ENCODE peak calls at places on chromosomes 13 and 19, in nine cellular contexts. T is heart left ventricle, K is fibroblast of pulmonary artery, D is fibroblast of mammary gland, Z is left ventricle myocardium inferior, C is neural progenitor cell, H is uterus, O is progenitor cell of endocrine pancreas, U is IMR-90. I is an unnamed sample.

GRCh38 chr13:74795526-74795925 is 661.3 kb upstream of the KLF12 start:
- DNase-seq in T (no peak), K (no peak), D (no peak), Z (no peak), C (no peak), H (no peak), O (no peak), U (no peak), I (no peak)

GRCh38 chr19:42122691-42123607 is 9.3 kb downstream of the POU2F2 start:
- DNase-seq in T (no peak), K (no peak), D (no peak), Z (no peak), C (no peak), H (no peak), O (no peak), U (no peak), I (no peak)

GRCh38 chr19:55563261-55563690 is 17.4 kb downstream of the ZNF579 start:
- DNase-seq in T (peak; percentile 70), K (peak; percentile 33), D (no peak), Z (peak; percentile 79), C (no peak), H (peak; percentile 69), O (no peak), U (no peak), I (peak; percentile 28)

GRCh38 chr19:46131485-46132143 is 7.1 kb upstream of the IGFL3 start:
- DNase-seq in T (no peak), K (peak; percentile 16), D (no peak), Z (no peak), C (no peak), H (no peak), O (no peak), U (no peak), I (no peak)

GRCh38 chr19:48145596-48146254 is 24.4 kb downstream of the LIG1 start:
- DNase-seq in T (no peak), K (peak; percentile 14), D (no peak), Z (no peak), C (no peak), H (no peak), O (no peak), U (no peak), I (no peak)

GRCh38 chr13:113399755-113400149 is 35.8 kb upstream of the GRTP1 start:
- DNase-seq in T (peak; percentile 52), K (no peak), D (no peak), Z (no peak), C (no peak), H (no peak), O (no peak), U (no peak), I (no peak)

GRCh38 chr13:100513987-100514670 is 74.5 kb downstream of the GGACT start:
- DNase-seq in T (no peak), K (no peak), D (peak; percentile 42), Z (no peak), C (no peak), H (no peak), O (no peak), U (no peak), I (no peak)

GRCh38 chr13:26324867-26325266 is 70.9 kb downstream of the CDK8 start:
- DNase-seq in T (no peak), K (no peak), D (no peak), Z (no peak), C (no peak), H (no peak), O (no peak), U (peak; percentile 13), I (no peak)

GRCh38 chr13:99199541-99200432 is 867 bp upstream of the UBAC2 start:
- DNase-seq in T (no peak), K (peak; percentile 13), D (peak; percentile 16), Z (no peak), C (no peak), H (no peak), O (no peak), U (no peak), I (no peak)

GRCh38 chr19:14182481-14182880 is 23.5 kb downstream of the ADGRL1 start:
- DNase-seq in T (no peak), K (no peak), D (no peak), Z (no peak), C (no peak), H (no peak), O (no peak), U (no peak), I (no peak)

GRCh38 chr19:7772752-7773291 is 9.8 kb downstream of the CLEC4M start:
- DNase-seq in T (no peak), K (peak; percentile 25), D (peak; percentile 10), Z (no peak), C (no peak), H (no peak), O (no peak), U (no peak), I (no peak)

GRCh38 chr13:44211753-44212152 is 161.9 kb upstream of the SERP2 start:
- DNase-seq in T (no peak), K (no peak), D (no peak), Z (no peak), C (no peak), H (no peak), O (no peak), U (no peak), I (no peak)

GRCh38 chr13:46289260-46289955 is 77.7 kb downstream of the LRRC63 start:
- DNase-seq in T (no peak), K (no peak), D (no peak), Z (no peak), C (no peak), H (no peak), O (no peak), U (no peak), I (no peak)

GRCh38 chr19:5478925-5479588 is 23.8 kb downstream of the ZNRF4 start:
- DNase-seq in T (no peak), K (no peak), D (no peak), Z (no peak), C (no peak), H (no peak), O (no peak), U (no peak), I (no peak)

GRCh38 chr13:26965976-26966375 is 205.4 kb upstream of the GPR12 start:
- DNase-seq in T (peak; percentile 82), K (peak; percentile 89), D (peak; percentile 68), Z (peak; percentile 81), C (no peak), H (peak; percentile 66), O (no peak), U (peak; percentile 93), I (peak; percentile 62)

GRCh38 chr19:15378529-15379082 is 981 bp downstream of the AKAP8 start:
- DNase-seq in T (peak; percentile 63), K (peak; percentile 56), D (peak; percentile 44), Z (peak; percentile 45), C (peak; percentile 65), H (no peak), O (no peak), U (peak; percentile 41), I (peak; percentile 77)

GRCh38 chr19:34319785-34320184 is 45.2 kb upstream of the GPI start:
- DNase-seq in T (no peak), K (no peak), D (peak; percentile 36), Z (no peak), C (no peak), H (no peak), O (no peak), U (peak; percentile 80), I (no peak)

GRCh38 chr13:26562538-26562890 is 5.0 kb downstream of the WASF3 start:
- DNase-seq in T (no peak), K (no peak), D (peak; percentile 36), Z (no peak), C (no peak), H (no peak), O (no peak), U (peak; percentile 28), I (no peak)

GRCh38 chr13:51844862-51845573 is at the start of gene TMEM272:
- DNase-seq in T (peak; percentile 75), K (peak; percentile 45), D (peak; percentile 34), Z (peak; percentile 42), C (peak; percentile 70), H (peak; percentile 71), O (peak; percentile 73), U (peak; percentile 11), I (peak; percentile 50)
- TF ChIP-seq CTCF in T (peak; percentile 94), K (peak; percentile 85), D (peak; percentile 80), Z (peak; percentile 90), C (peak; percentile 92), H (peak; percentile 71), O (peak; percentile 86), U (peak; percentile 65), I (peak; percentile 84)

DNA sequence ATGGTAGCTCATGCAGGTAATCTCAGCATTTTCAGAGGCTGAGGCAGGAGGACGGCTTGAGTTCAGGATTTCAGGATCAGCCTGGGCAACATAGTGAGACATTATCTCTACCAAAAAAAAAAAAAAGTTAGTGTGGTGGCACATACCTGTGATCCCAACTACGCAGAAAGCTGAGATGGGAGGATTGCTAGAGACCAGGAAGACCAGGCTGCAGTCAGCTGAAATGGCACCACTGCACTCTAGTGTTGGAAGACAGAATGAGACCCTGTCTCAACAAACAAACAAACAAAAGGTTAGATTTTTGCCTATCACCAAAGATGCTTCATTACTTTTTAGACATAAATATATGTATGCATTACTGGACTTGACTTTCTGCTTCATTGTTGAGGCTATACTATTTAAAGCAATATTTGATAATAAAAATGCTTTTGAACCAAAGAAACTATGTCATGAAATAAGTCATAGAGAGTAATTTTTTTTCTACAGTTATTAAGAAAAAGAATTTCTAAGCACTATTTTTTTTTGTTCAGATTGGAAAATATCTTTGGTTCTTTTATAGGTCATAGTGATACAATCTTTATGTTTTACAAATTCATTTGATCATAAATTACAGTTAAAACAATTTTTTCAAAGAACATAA is 1180.1 kb upstream of the ATXN8OS start:
- DNase-seq in T (no peak), K (no peak), D (peak; percentile 2), Z (no peak), C (peak; percentile 83), H (no peak), O (no peak), U (no peak), I (no peak)
- TF ChIP-seq CTCF in T (no peak), K (no peak), D (peak; percentile 14), Z (peak; percentile 53), C (peak; percentile 87), H (no peak), O (peak; percentile 79), U (no peak), I (no peak)

DNA sequence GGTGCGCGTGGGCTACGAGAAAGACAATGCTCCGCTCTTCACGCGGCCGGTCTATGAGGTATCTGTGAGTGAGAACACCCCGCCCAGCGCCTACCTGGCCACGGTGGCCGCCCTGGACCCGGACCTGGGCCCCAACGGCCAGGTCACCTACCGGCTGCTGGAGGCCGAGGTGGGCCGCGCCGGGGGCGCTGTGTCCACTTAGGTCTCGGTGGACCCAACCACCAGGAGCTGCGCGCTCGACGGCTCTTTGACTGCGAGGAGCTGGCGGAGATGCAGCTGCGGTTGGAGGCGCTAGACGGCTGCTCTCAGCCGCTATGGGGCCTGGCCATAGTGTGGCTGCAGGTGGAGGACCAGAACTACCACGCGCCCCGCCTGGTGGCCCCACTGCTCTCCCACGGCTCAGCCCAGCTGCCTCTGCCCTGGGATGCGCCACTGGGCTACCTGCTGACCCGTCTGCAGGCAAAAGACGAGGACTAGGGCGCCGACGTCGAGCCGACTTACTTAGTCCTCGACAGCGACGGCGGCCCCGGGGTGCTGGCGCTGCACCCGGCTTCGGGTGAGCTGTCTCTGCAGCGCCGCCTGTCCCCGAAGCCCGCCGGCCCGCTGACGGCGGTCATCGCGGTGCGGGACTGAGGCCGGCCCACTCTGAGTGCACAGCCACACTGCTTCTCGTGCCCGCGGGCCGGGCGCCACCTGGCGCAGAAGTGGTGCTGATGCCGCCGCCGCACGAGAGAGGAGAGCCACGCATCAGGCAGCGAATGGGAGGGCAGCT is 173.0 kb downstream of the OLFM4 start:
- DNase-seq in T (peak; percentile 48), K (no peak), D (no peak), Z (peak; percentile 14), C (peak; percentile 77), H (no peak), O (peak; percentile 23), U (no peak), I (peak; percentile 40)
- TF ChIP-seq CTCF in T (peak; percentile 14), K (no peak), D (no peak), Z (peak; percentile 20), C (peak; percentile 62), H (no peak), O (peak; percentile 48), U (no peak), I (no peak)

GRCh38 chr19:10004617-10005016 is 5.7 kb downstream of the COL5A3 start:
- DNase-seq in T (no peak), K (no peak), D (no peak), Z (no peak), C (no peak), H (no peak), O (no peak), U (no peak), I (no peak)
- TF ChIP-seq CTCF in T (no peak), K (no peak), D (no peak), Z (no peak), C (no peak), H (no peak), O (no peak), U (no peak), I (no peak)